ENCODE peak calls at places on chromosomes 7 and 10, in six cellular contexts. I, R, X, T, A and L are unnamed samples.

GRCh38 chr10:72344932-72345331 is 9.8 kb downstream of the DNAJB12 start:
- DNase-seq in I (no peak), R (no peak), X (no peak), T (no peak), A (peak), L (no peak)

GRCh38 chr7:86407291-86407690 is 236.4 kb upstream of the GRM3 start:
- DNase-seq in I (no peak), R (no peak), X (no peak), T (no peak), A (no peak), L (no peak)

GRCh38 chr10:11609492-11610093 is 1.9 kb downstream of the USP6NL start:
- DNase-seq in I (no peak), R (no peak), X (no peak), T (no peak), A (no peak), L (no peak)

GRCh38 chr10:82880776-82881175 is 1005.8 kb downstream of the NRG3 start:
- DNase-seq in I (no peak), R (no peak), X (no peak), T (no peak), A (no peak), L (no peak)

GRCh38 chr7:8155836-8156235 is 106.1 kb downstream of the ICA1 start:
- DNase-seq in I (no peak), R (no peak), X (no peak), T (no peak), A (no peak), L (no peak)

GRCh38 chr10:79264942-79265341 is 82.3 kb upstream of the PPIF start:
- DNase-seq in I (no peak), R (no peak), X (no peak), T (no peak), A (no peak), L (peak)

GRCh38 chr10:133070810-133071209 is 16.9 kb upstream of the ADGRA1 start:
- DNase-seq in I (no peak), R (no peak), X (no peak), T (no peak), A (no peak), L (no peak)

GRCh38 chr7:81839708-81840359 is 70.0 kb upstream of the HGF start:
- DNase-seq in I (no peak), R (no peak), X (no peak), T (no peak), A (no peak), L (no peak)

GRCh38 chr7:32942783-32943653 is 14.2 kb upstream of the FKBP9 start:
- DNase-seq in I (peak), R (peak), X (peak), T (peak), A (peak), L (peak)

GRCh38 chr7:13278020-13278419 is 590.6 kb downstream of the ARL4A start:
- DNase-seq in I (no peak), R (peak), X (no peak), T (no peak), A (no peak), L (no peak)

GRCh38 chr10:97570789-97571536 is 1.6 kb upstream of the ANKRD2 start:
- DNase-seq in I (no peak), R (no peak), X (no peak), T (no peak), A (no peak), L (peak)

GRCh38 chr10:90862908-90863514 is 5.2 kb upstream of the HTR7 start:
- DNase-seq in I (no peak), R (peak), X (no peak), T (no peak), A (no peak), L (peak)